ENCODE peak calls at places on chromosomes 1 and 21, in six cellular contexts. J is mesothelial cell of epicardium, I is WTC11, C is ovary, Q is IMR-90, U is kidney. V is an unnamed sample.

GRCh38 chr1:47753808-47754207 is 243.4 kb downstream of the TRABD2B start:
- DNase-seq in U (no peak), Q (no peak), I (no peak), C (no peak), J (no peak), V (no peak)

GRCh38 chr1:2466834-2467554 is 9.1 kb upstream of the PLCH2 start:
- DNase-seq in Q (no peak), C (no peak), I (peak), U (no peak), J (no peak), V (no peak)

GRCh38 chr1:20184997-20185833 is 681 bp upstream of the UBXN10 start:
- DNase-seq in C (no peak), J (no peak), U (no peak), Q (no peak), I (no peak), V (no peak)

GRCh38 chr21:14559144-14559543 is 13.0 kb upstream of the SAMSN1 start:
- DNase-seq in U (no peak), Q (no peak), J (no peak), C (no peak), I (no peak), V (no peak)

GRCh38 chr1:9289090-9289534 is 3.6 kb upstream of the SPSB1 start:
- DNase-seq in J (peak), Q (peak), U (peak), C (no peak), I (peak), V (no peak)

GRCh38 chr1:85406081-85406480 is 58.9 kb downstream of the DDAH1 start:
- DNase-seq in Q (no peak), J (no peak), C (no peak), U (no peak), I (no peak), V (no peak)

GRCh38 chr1:107450899-107451664 is 310.2 kb downstream of the NTNG1 start:
- DNase-seq in Q (no peak), U (no peak), J (no peak), I (no peak), C (no peak), V (no peak)

GRCh38 chr1:164673584-164674214 is 114.7 kb downstream of the PBX1 start:
- DNase-seq in C (no peak), Q (no peak), I (peak), U (no peak), J (no peak), V (no peak)

GRCh38 chr1:57088689-57089088 is 122.9 kb upstream of the C8B start:
- DNase-seq in U (no peak), J (no peak), I (no peak), C (no peak), Q (no peak), V (no peak)

GRCh38 chr1:7450772-7451171 is 320.3 kb upstream of the VAMP3 start:
- DNase-seq in U (no peak), J (no peak), C (no peak), I (no peak), Q (no peak), V (no peak)

GRCh38 chr1:117638759-117639158 is 32.9 kb downstream of the TENT5C start:
- DNase-seq in C (no peak), J (no peak), U (no peak), Q (no peak), I (no peak), V (no peak)

GRCh38 chr21:39802226-39802625 is 57.2 kb downstream of the IGSF5 start:
- DNase-seq in J (no peak), I (no peak), U (no peak), Q (no peak), C (no peak), V (no peak)

GRCh38 chr1:54980528-54981241 is at the start of gene TMEM61:
- DNase-seq in Q (no peak), C (no peak), U (peak), I (peak), J (peak), V (no peak)

GRCh38 chr1:94942171-94943128 is 15.5 kb upstream of the CNN3 start:
- DNase-seq in I (no peak), J (no peak), Q (no peak), C (no peak), U (no peak), V (no peak)

GRCh38 chr1:76611782-76612445 is 255.4 kb upstream of the ST6GALNAC5 start:
- DNase-seq in C (no peak), U (no peak), Q (no peak), I (no peak), J (no peak), V (no peak)

GRCh38 chr1:14774225-14774624 is 175.7 kb downstream of the KAZN start:
- DNase-seq in U (no peak), Q (no peak), C (no peak), I (no peak), J (no peak), V (no peak)

GRCh38 chr1:47181955-47182680 is 7.7 kb downstream of the PDZK1IP1 start:
- DNase-seq in C (no peak), Q (peak), J (no peak), I (no peak), U (no peak), V (no peak)

GRCh38 chr21:45764792-45765191 is 121.3 kb downstream of the PCBP3 start:
- DNase-seq in J (no peak), Q (no peak), U (no peak), C (no peak), I (no peak), V (no peak)

GRCh38 chr1:169999357-169999756 is 75.1 kb downstream of the KIFAP3 start:
- DNase-seq in U (no peak), C (no peak), I (no peak), J (no peak), Q (peak), V (peak)

GRCh38 chr1:82485591-82486369 is 685.0 kb downstream of the ADGRL2 start:
- DNase-seq in U (no peak), J (peak), C (peak), Q (no peak), I (peak), V (no peak)

GRCh38 chr1:30719406-30720270 is 3.7 kb downstream of the MATN1 start:
- DNase-seq in U (no peak), J (no peak), C (peak), I (no peak), Q (peak), V (no peak)
- TF ChIP-seq CTCF in U (no peak), J (peak), C (no peak), I (no peak), Q (no peak), V (no peak)

DNA sequence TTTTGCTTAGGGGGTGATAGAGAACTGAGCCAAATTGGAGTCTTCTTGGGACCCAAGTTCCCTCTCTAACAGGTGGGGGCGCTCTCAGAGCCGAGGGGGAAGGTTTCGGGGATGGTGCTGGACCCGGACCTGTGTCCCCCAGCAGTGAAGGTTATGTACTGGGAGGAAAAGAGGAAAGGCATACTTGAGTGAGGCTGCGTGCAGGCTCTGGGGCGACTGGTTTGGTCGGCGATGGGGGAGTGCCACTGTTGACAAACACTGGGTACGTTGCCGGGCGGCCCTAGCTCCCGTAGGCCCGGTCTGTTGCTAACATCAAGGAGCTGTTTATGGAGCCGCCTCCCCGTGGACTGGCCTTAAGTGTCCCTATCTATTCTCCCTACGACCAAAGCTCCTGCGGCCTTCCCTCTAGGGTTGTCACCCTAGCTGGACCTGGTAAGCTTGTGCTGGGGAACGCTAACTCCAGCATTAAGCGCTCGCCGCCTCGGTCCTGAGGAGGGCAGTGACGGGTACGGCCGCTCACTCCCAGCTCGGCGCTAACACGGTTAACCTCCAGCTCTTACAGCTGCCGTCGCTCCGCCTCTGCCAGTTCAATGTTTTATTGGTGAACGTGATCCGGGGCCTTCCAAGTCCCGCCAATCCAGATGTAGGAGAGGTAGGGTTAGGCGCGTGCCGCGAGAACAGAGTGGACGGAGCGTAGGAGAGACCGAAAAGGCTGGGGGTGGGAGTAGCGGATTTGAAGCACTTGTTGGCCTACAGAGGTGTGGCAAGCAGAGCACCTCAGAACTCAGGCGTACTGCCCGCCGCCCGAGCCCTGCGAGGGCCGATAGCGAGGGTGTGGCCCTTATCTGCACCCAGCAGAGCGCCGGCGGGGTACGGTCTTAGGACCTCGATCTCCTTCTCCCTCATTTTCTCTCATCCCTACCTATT is at the start of gene PPOX:
- DNase-seq in I (peak), U (peak), C (peak), J (peak), Q (peak), V (peak)
- TF ChIP-seq CTCF in I (peak), U (peak), C (peak), J (peak), Q (peak), V (peak)

DNA sequence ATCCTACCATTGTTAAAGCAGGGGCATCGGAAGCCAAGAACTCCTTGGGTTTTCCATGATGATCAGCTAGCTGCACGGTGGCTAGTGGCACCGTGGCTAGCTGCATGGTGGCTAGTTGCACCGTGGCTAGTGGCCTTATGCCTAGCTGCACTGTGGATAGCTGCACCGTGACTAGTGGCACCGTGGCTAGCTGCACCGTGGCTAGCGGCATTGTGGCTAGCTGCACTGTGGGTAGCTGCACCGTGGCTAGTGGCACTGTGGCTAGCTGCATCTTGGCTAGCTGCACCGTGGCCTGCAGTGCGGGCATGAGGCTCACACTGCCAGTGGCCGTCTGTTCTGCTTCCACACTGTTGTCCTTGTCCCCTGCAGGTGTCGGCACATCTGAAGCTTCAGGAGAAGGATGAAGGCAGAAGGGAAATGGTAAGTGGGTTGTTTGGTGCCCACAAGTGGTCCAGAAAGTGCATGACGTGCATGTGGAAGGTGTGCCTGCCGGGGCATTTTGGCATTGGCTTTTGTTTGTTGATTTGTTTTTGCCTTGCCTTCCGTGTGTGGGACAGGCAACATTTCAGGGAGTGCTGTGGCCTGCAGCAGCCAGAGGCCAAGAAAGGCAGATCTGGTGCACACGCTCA is 38.6 kb downstream of the TFF3 start:
- DNase-seq in Q (no peak), C (no peak), J (no peak), U (peak), I (no peak), V (no peak)
- TF ChIP-seq CTCF in Q (no peak), C (no peak), J (no peak), U (no peak), I (no peak), V (no peak)

GRCh38 chr1:16420719-16421118 is 16.5 kb downstream of the SPATA21 start:
- DNase-seq in J (no peak), I (no peak), Q (no peak), U (no peak), C (no peak), V (no peak)

GRCh38 chr1:16422041-16422440 is 15.2 kb downstream of the SPATA21 start:
- DNase-seq in J (no peak), Q (no peak), U (no peak), I (no peak), C (no peak), V (no peak)

GRCh38 chr1:16430598-16430997 is 6.6 kb downstream of the SPATA21 start:
- DNase-seq in I (no peak), Q (no peak), J (no peak), C (no peak), U (no peak), V (no peak)

GRCh38 chr1:16421201-16421600 is 16.0 kb downstream of the SPATA21 start:
- DNase-seq in C (no peak), U (no peak), Q (no peak), J (no peak), I (no peak), V (no peak)

GRCh38 chr1:16425125-16426025 is 11.8 kb downstream of the SPATA21 start:
- DNase-seq in I (no peak), J (no peak), Q (no peak), C (no peak), U (no peak), V (no peak)
- TF ChIP-seq CTCF in I (no peak), J (no peak), Q (no peak), C (no peak), U (no peak), V (no peak)